ENCODE peak calls at places on chromosomes 7 and 10, in six cellular contexts. L is IMR-90, Q is upper lobe of left lung, M is lower lobe of right lung, B is psoas muscle, P is neuronal stem cell. T is an unnamed sample. For H3K36me3, the result is how much of the 10 kb centered on the place peaks cover.

GRCh38 chr7:1397491-1398327 is 61.6 kb downstream of the MICALL2 start:
- DNase-seq in L (peak), Q (no peak), M (no peak), B (no peak), P (no peak), T (no peak)

GRCh38 chr10:75400769-75401568 is 595 bp downstream of the ZNF503 start:
- DNase-seq in L (peak), Q (peak), M (peak), B (peak), P (peak), T (peak)

GRCh38 chr7:100516135-100516812 is 22.7 kb upstream of the AGFG2 start:
- DNase-seq in L (peak), Q (peak), M (no peak), B (peak), P (no peak), T (no peak)

GRCh38 chr10:69496352-69497234 is 45.3 kb downstream of the TSPAN15 start:
- DNase-seq in L (no peak), Q (no peak), M (peak), B (peak), P (no peak), T (no peak)

GRCh38 chr7:103972779-103973434 is 16.6 kb downstream of the RELN start:
- DNase-seq in L (no peak), Q (no peak), M (no peak), B (no peak), P (no peak), T (no peak)

GRCh38 chr7:65832281-65832680 is 40.6 kb upstream of the VKORC1L1 start:
- DNase-seq in L (peak), Q (no peak), M (no peak), B (no peak), P (peak), T (peak)

GRCh38 chr10:66457629-66458028 is 468.2 kb upstream of the LRRTM3 start:
- DNase-seq in L (no peak), Q (no peak), M (no peak), B (no peak), P (no peak), T (no peak)

GRCh38 chr10:43202657-43203490 is 64.0 kb downstream of the RASGEF1A start:
- DNase-seq in L (no peak), Q (peak), M (peak), B (peak), P (no peak), T (peak)

GRCh38 chr10:58225654-58226053 is 42.0 kb downstream of the IPMK start:
- DNase-seq in L (no peak), Q (no peak), M (no peak), B (no peak), P (no peak), T (no peak)

GRCh38 chr10:94125856-94126255 is 132.1 kb downstream of the PLCE1 start:
- DNase-seq in L (peak), Q (no peak), M (no peak), B (no peak), P (no peak), T (no peak)

GRCh38 chr10:21634599-21635365 is 100.8 kb downstream of the MLLT10 start:
- DNase-seq in L (peak), Q (peak), M (no peak), B (no peak), P (no peak), T (no peak)

GRCh38 chr7:155425011-155425340 is 33.0 kb upstream of the EN2 start:
- DNase-seq in L (no peak), Q (no peak), M (peak), B (no peak), P (no peak), T (no peak)

GRCh38 chr10:18164771-18165361 is 24.6 kb downstream of the CACNB2 start:
- DNase-seq in L (peak), Q (no peak), M (no peak), B (no peak), P (no peak), T (no peak)

GRCh38 chr10:122419890-122420623 is 34.4 kb upstream of the ARMS2 start:
- DNase-seq in L (peak), Q (no peak), M (no peak), B (no peak), P (no peak), T (no peak)

GRCh38 chr7:111951027-111951426 is 255.2 kb downstream of the DOCK4 start:
- DNase-seq in L (no peak), Q (no peak), M (no peak), B (no peak), P (no peak), T (no peak)

GRCh38 chr7:104758504-104758903 is 255.5 kb upstream of the KMT2E start:
- DNase-seq in L (no peak), Q (no peak), M (no peak), B (no peak), P (no peak), T (no peak)

GRCh38 chr10:116356833-116357232 is 32.6 kb downstream of the CCDC172 start:
- DNase-seq in L (no peak), Q (no peak), M (no peak), B (no peak), P (no peak), T (no peak)

GRCh38 chr7:91089382-91089963 is 174.8 kb upstream of the FZD1 start:
- DNase-seq in L (peak), Q (no peak), M (no peak), B (no peak), P (peak), T (peak)

GRCh38 chr7:98872328-98872924 is 2.6 kb upstream of the TMEM130 start:
- DNase-seq in L (no peak), Q (peak), M (peak), B (no peak), P (no peak), T (no peak)

GRCh38 chr10:77710759-77711682 is 73.4 kb upstream of the KCNMA1 start:
- DNase-seq in L (peak), Q (peak), M (peak), B (peak), P (peak), T (peak)

GRCh38 chr7:31106303-31107105 is 54.4 kb downstream of the ADCYAP1R1 start:
- DNase-seq in L (no peak), Q (peak), M (no peak), B (no peak), P (no peak), T (no peak)

GRCh38 chr7:12979181-12979580 is 291.7 kb downstream of the ARL4A start:
- DNase-seq in L (no peak), Q (no peak), M (no peak), B (no peak), P (no peak), T (no peak)

GRCh38 chr10:111821876-111822275 is 361.7 kb downstream of the GPAM start:
- DNase-seq in L (no peak), Q (no peak), M (no peak), B (no peak), P (no peak), T (no peak)

GRCh38 chr7:129828989-129829676 is 123.6 kb downstream of the UBE2H start:
- DNase-seq in L (no peak), Q (no peak), M (no peak), B (no peak), P (no peak), T (no peak)

GRCh38 chr7:29132980-29133379 is 13.4 kb downstream of the CPVL start:
- DNase-seq in L (no peak), Q (no peak), M (no peak), B (no peak), P (no peak), T (no peak)
- H3K36me3 ChIP-seq in L (under half), Q (under half), M (under half), B (under half), P (under half), T (under half)

DNA sequence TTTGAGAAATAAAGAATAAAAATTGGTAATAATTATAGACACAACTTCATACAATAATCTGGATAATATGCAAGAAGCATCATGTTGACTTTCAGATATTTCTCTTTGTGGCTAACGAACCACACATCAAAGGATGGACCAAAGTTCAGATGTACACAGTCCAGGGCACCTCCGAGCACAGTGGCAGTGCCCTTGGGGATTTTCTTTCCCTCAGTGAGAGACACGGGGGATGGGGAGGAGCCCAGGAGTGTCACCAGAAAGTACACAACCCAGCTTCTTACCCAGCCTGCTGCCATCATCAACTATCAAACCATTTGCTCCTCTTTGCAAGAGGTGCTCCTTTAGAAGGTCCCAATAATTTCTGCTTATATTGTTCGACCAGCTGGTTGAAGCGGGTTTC is 33.2 kb downstream of the RBM28 start:
- DNase-seq in L (no peak), Q (no peak), M (no peak), B (no peak), P (no peak), T (no peak)
- H3K36me3 ChIP-seq in L (under half), Q (half or more), M (half or more), B (under half), P (under half), T (half or more)

GRCh38 chr10:29470843-29471482 is 163.8 kb downstream of the SVIL start:
- DNase-seq in L (no peak), Q (no peak), M (no peak), B (no peak), P (no peak), T (no peak)

GRCh38 chr10:29461042-29461441 is 172.2 kb downstream of the LYZL1 start:
- DNase-seq in L (no peak), Q (no peak), M (no peak), B (no peak), P (no peak), T (no peak)

GRCh38 chr10:29469481-29470354 is 165.1 kb downstream of the SVIL start:
- DNase-seq in L (no peak), Q (no peak), M (no peak), B (no peak), P (no peak), T (no peak)

GRCh38 chr10:29470355-29470705 is 164.4 kb downstream of the SVIL start:
- DNase-seq in L (no peak), Q (no peak), M (no peak), B (no peak), P (peak), T (no peak)

GRCh38 chr10:29465384-29465783 is 169.4 kb downstream of the SVIL start:
- DNase-seq in L (no peak), Q (no peak), M (no peak), B (no peak), P (no peak), T (no peak)
- H3K36me3 ChIP-seq in L (half or more), Q (under half), M (half or more), B (under half), P (under half), T (under half)

GRCh38 chr7:2750054-2750453 is 62.1 kb downstream of the AMZ1 start:
- DNase-seq in L (peak), Q (no peak), M (no peak), B (no peak), P (no peak), T (no peak)
- H3K36me3 ChIP-seq in L (under half), Q (under half), M (under half), B (under half), P (under half), T (under half)